ENCODE peak calls at places on chromosomes 16 and 17, in ten cellular contexts. One of them, this sample, is unnamed.

GRCh38 chr16:30731411-30731810 is 16.8 kb upstream of the PHKG2 start:
- DNase-seq in fibroblast of pulmonary artery: no peak
- DNase-seq in fibroblast of villous mesenchyme: no peak
- DNase-seq in astrocyte of the spinal cord: no peak
- DNase-seq in ascending aorta: no peak
- DNase-seq in BJ: no peak
- DNase-seq in K562: no peak
- DNase-seq in AG04450: no peak
- DNase-seq in fibroblast of the aortic adventitia: no peak
- DNase-seq in BE2C: no peak
- DNase-seq in this sample: no peak

GRCh38 chr16:30120340-30121105 is 2.5 kb downstream of the MAPK3 start:
- DNase-seq in fibroblast of pulmonary artery: no peak
- DNase-seq in fibroblast of villous mesenchyme: no peak
- DNase-seq in astrocyte of the spinal cord: no peak
- DNase-seq in ascending aorta: no peak
- DNase-seq in BJ: no peak
- DNase-seq in K562: no peak
- DNase-seq in AG04450: no peak
- DNase-seq in fibroblast of the aortic adventitia: no peak
- DNase-seq in BE2C: no peak
- DNase-seq in this sample: no peak

GRCh38 chr17:49361129-49361901 is 735 bp downstream of the ZNF652 start:
- DNase-seq in fibroblast of pulmonary artery: peak
- DNase-seq in fibroblast of villous mesenchyme: peak
- DNase-seq in astrocyte of the spinal cord: peak
- DNase-seq in ascending aorta: no peak
- DNase-seq in BJ: no peak
- DNase-seq in K562: peak
- DNase-seq in AG04450: no peak
- DNase-seq in fibroblast of the aortic adventitia: peak
- DNase-seq in BE2C: peak
- DNase-seq in this sample: no peak

GRCh38 chr16:88784074-88784855 is 755 bp downstream of the PIEZO1 start:
- DNase-seq in fibroblast of pulmonary artery: peak
- DNase-seq in fibroblast of villous mesenchyme: peak
- DNase-seq in astrocyte of the spinal cord: peak
- DNase-seq in ascending aorta: peak
- DNase-seq in BJ: no peak
- DNase-seq in K562: peak
- DNase-seq in AG04450: no peak
- DNase-seq in fibroblast of the aortic adventitia: peak
- DNase-seq in BE2C: peak
- DNase-seq in this sample: no peak

GRCh38 chr16:52435573-52435972 is 111.4 kb downstream of the TOX3 start:
- DNase-seq in fibroblast of pulmonary artery: no peak
- DNase-seq in fibroblast of villous mesenchyme: no peak
- DNase-seq in astrocyte of the spinal cord: no peak
- DNase-seq in ascending aorta: no peak
- DNase-seq in BJ: no peak
- DNase-seq in K562: no peak
- DNase-seq in AG04450: no peak
- DNase-seq in fibroblast of the aortic adventitia: no peak
- DNase-seq in BE2C: peak
- DNase-seq in this sample: no peak

GRCh38 chr16:5502467-5502869 is 404.9 kb upstream of the EEF2KMT start:
- DNase-seq in fibroblast of pulmonary artery: no peak
- DNase-seq in fibroblast of villous mesenchyme: no peak
- DNase-seq in astrocyte of the spinal cord: no peak
- DNase-seq in ascending aorta: no peak
- DNase-seq in BJ: no peak
- DNase-seq in K562: peak
- DNase-seq in AG04450: no peak
- DNase-seq in fibroblast of the aortic adventitia: no peak
- DNase-seq in BE2C: peak
- DNase-seq in this sample: no peak

GRCh38 chr17:7885357-7886226 is 3.0 kb upstream of the CHD3 start:
- DNase-seq in fibroblast of pulmonary artery: peak
- DNase-seq in fibroblast of villous mesenchyme: peak
- DNase-seq in astrocyte of the spinal cord: peak
- DNase-seq in ascending aorta: no peak
- DNase-seq in BJ: no peak
- DNase-seq in K562: peak
- DNase-seq in AG04450: no peak
- DNase-seq in fibroblast of the aortic adventitia: peak
- DNase-seq in BE2C: peak
- DNase-seq in this sample: no peak

GRCh38 chr17:78680436-78680835 is 101.6 kb downstream of the CYTH1 start:
- DNase-seq in fibroblast of pulmonary artery: peak
- DNase-seq in fibroblast of villous mesenchyme: peak
- DNase-seq in astrocyte of the spinal cord: peak
- DNase-seq in ascending aorta: no peak
- DNase-seq in BJ: no peak
- DNase-seq in K562: no peak
- DNase-seq in AG04450: no peak
- DNase-seq in fibroblast of the aortic adventitia: no peak
- DNase-seq in BE2C: no peak
- DNase-seq in this sample: no peak

GRCh38 chr17:48544356-48545021 is 420 bp downstream of the HOXB2 start:
- DNase-seq in fibroblast of pulmonary artery: peak
- DNase-seq in fibroblast of villous mesenchyme: peak
- DNase-seq in astrocyte of the spinal cord: peak
- DNase-seq in ascending aorta: peak
- DNase-seq in BJ: no peak
- DNase-seq in K562: peak
- DNase-seq in AG04450: peak
- DNase-seq in fibroblast of the aortic adventitia: peak
- DNase-seq in BE2C: no peak
- DNase-seq in this sample: no peak

GRCh38 chr17:37490638-37491614 is 1.2 kb downstream of the DUSP14 start:
- DNase-seq in fibroblast of pulmonary artery: peak
- DNase-seq in fibroblast of villous mesenchyme: peak
- DNase-seq in astrocyte of the spinal cord: peak
- DNase-seq in ascending aorta: no peak
- DNase-seq in BJ: peak
- DNase-seq in K562: peak
- DNase-seq in AG04450: no peak
- DNase-seq in fibroblast of the aortic adventitia: peak
- DNase-seq in BE2C: no peak
- DNase-seq in this sample: no peak

DNA sequence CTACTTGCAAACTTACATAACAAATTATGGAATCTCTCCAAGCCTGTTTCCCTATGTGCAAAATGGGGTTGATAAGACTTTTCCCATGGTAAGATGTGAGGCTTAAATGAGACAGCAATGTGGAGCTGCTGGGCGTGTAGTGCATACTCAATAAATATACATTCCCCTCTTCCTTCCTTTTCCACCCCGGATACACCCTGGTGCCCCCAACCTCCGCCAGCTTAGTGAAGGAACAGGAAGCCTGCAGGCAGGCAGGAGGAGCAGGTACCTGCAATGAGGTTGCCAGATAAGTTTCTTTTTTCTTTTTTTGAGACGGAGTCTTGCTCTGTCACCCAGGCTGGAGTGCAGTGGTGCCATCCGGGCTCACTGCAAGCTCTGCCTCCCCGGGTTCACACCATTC is 14.9 kb downstream of the C17orf50 start:
- DNase-seq in fibroblast of pulmonary artery: no peak
- DNase-seq in fibroblast of villous mesenchyme: peak
- DNase-seq in astrocyte of the spinal cord: no peak
- DNase-seq in ascending aorta: no peak
- DNase-seq in BJ: no peak
- DNase-seq in K562: no peak
- DNase-seq in AG04450: no peak
- DNase-seq in fibroblast of the aortic adventitia: no peak
- DNase-seq in BE2C: no peak
- DNase-seq in this sample: no peak
- H3K4me3 ChIP-seq in fibroblast of pulmonary artery: no peak
- H3K4me3 ChIP-seq in fibroblast of villous mesenchyme: no peak
- H3K4me3 ChIP-seq in astrocyte of the spinal cord: no peak
- H3K4me3 ChIP-seq in ascending aorta: no peak
- H3K4me3 ChIP-seq in BJ: no peak
- H3K4me3 ChIP-seq in K562: no peak
- H3K4me3 ChIP-seq in AG04450: no peak
- H3K4me3 ChIP-seq in fibroblast of the aortic adventitia: no peak
- H3K4me3 ChIP-seq in BE2C: no peak
- H3K4me3 ChIP-seq in this sample: no peak

GRCh38 chr17:54307326-54307725 is 484.6 kb downstream of the KIF2B start:
- DNase-seq in fibroblast of pulmonary artery: peak
- DNase-seq in fibroblast of villous mesenchyme: no peak
- DNase-seq in astrocyte of the spinal cord: no peak
- DNase-seq in ascending aorta: no peak
- DNase-seq in BJ: no peak
- DNase-seq in K562: no peak
- DNase-seq in AG04450: no peak
- DNase-seq in fibroblast of the aortic adventitia: peak
- DNase-seq in BE2C: no peak
- DNase-seq in this sample: no peak
- TF ChIP-seq CTCF in fibroblast of pulmonary artery: no peak
- TF ChIP-seq CTCF in fibroblast of villous mesenchyme: no peak
- TF ChIP-seq CTCF in astrocyte of the spinal cord: no peak
- TF ChIP-seq CTCF in ascending aorta: no peak
- TF ChIP-seq CTCF in BJ: no peak
- TF ChIP-seq CTCF in K562: no peak
- TF ChIP-seq CTCF in AG04450: no peak
- TF ChIP-seq CTCF in fibroblast of the aortic adventitia: no peak
- TF ChIP-seq CTCF in BE2C: no peak
- TF ChIP-seq CTCF in this sample: no peak

GRCh38 chr17:65121916-65122821 is 15.0 kb upstream of the RGS9 start:
- DNase-seq in fibroblast of pulmonary artery: no peak
- DNase-seq in fibroblast of villous mesenchyme: no peak
- DNase-seq in astrocyte of the spinal cord: no peak
- DNase-seq in ascending aorta: no peak
- DNase-seq in BJ: no peak
- DNase-seq in K562: no peak
- DNase-seq in AG04450: no peak
- DNase-seq in fibroblast of the aortic adventitia: no peak
- DNase-seq in BE2C: no peak
- DNase-seq in this sample: no peak

GRCh38 chr17:65121368-65121767 is 15.8 kb upstream of the RGS9 start:
- DNase-seq in fibroblast of pulmonary artery: no peak
- DNase-seq in fibroblast of villous mesenchyme: no peak
- DNase-seq in astrocyte of the spinal cord: no peak
- DNase-seq in ascending aorta: no peak
- DNase-seq in BJ: no peak
- DNase-seq in K562: no peak
- DNase-seq in AG04450: no peak
- DNase-seq in fibroblast of the aortic adventitia: no peak
- DNase-seq in BE2C: no peak
- DNase-seq in this sample: no peak

GRCh38 chr17:65122836-65123756 is 14.1 kb upstream of the RGS9 start:
- DNase-seq in fibroblast of pulmonary artery: peak
- DNase-seq in fibroblast of villous mesenchyme: peak
- DNase-seq in astrocyte of the spinal cord: peak
- DNase-seq in ascending aorta: peak
- DNase-seq in BJ: peak
- DNase-seq in K562: peak
- DNase-seq in AG04450: peak
- DNase-seq in fibroblast of the aortic adventitia: peak
- DNase-seq in BE2C: peak
- DNase-seq in this sample: peak

DNA sequence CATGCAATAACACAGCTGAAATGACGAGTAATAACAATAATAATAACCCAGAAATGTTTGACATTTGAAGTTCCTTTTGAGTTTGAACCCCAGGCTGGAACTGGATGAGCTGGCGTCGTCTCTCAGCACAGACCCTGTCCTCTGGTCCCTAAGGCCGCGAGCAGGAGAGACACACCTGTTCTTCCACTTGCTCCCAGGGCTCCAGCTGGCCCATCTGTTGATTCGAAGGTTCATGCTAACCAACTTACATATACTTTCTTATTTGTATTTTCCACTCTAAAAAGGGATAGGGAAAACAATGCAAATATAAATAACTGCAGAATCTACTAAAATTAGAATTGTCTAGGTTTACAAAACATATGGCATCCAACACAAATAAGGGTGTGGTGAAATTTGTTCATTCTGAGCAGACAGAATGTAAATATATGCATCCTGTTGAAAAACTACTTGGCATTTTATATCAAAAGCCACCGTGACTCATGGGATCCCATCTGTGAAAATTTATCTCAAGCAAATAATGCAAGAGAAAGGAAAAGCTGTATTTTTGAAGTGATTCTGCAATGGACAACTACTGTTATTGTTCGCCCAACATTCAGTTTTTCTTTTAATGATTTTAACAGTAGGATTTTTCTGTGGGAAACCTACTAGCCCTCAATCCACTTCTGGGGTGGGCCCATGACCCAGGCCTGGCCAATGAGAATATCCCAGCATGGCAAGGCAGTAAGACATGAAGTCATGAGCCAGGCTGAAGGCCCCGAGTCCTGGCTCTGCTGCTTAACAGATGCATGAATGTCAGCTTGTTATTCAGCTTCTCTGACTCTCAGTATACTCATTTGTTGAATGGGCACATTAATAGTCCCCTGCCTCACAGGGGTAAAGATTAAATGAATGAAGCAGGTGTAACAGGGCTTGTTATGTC is 13.2 kb upstream of the RGS9 start:
- DNase-seq in fibroblast of pulmonary artery: peak
- DNase-seq in fibroblast of villous mesenchyme: peak
- DNase-seq in astrocyte of the spinal cord: no peak
- DNase-seq in ascending aorta: no peak
- DNase-seq in BJ: no peak
- DNase-seq in K562: no peak
- DNase-seq in AG04450: no peak
- DNase-seq in fibroblast of the aortic adventitia: peak
- DNase-seq in BE2C: no peak
- DNase-seq in this sample: no peak
- H3K4me3 ChIP-seq in fibroblast of pulmonary artery: no peak
- H3K4me3 ChIP-seq in fibroblast of villous mesenchyme: no peak
- H3K4me3 ChIP-seq in astrocyte of the spinal cord: no peak
- H3K4me3 ChIP-seq in ascending aorta: peak
- H3K4me3 ChIP-seq in BJ: no peak
- H3K4me3 ChIP-seq in K562: no peak
- H3K4me3 ChIP-seq in AG04450: no peak
- H3K4me3 ChIP-seq in fibroblast of the aortic adventitia: no peak
- H3K4me3 ChIP-seq in BE2C: peak
- H3K4me3 ChIP-seq in this sample: peak

DNA sequence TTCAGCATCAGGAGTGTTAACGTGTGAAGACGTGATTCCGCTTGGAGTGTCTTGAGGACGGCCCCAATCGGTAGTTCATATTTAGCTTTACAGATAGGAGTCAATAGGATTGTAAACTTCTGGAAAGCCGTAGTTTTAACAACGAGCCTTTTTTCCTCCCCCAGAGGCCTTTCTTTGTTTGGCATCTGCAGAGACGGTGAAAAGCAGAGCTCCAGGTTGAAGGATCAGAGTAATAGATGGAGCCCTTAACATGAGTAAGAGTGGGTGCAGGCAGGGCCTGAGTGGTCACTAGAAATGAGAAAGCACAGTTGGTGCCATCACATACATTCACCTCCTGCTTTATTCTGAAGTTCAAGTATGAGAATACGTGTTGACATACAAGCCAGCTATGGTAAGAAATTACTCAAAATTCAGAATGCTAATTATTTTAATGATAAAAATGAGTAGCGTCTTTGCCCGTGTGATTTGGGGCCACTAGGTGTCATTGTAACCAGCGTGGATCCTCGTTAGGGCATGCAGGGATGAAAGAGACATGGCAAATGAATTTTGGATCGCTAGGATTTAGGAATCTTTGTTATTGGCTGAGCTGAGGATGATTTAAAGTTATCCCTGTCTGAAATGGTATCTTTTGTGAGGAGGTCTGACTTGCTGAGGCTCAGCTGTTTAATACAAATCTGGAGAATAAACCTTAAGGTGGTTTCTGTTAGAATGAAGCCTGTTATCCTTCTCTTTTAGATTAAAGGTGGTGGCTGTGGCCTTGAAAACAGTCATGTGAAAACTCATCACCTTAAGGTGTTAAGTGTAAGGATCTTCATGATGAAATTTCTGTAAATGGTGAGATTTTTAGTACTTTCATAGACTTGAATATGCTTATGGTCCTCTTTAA is 18.6 kb downstream of the PRCD start:
- DNase-seq in fibroblast of pulmonary artery: peak
- DNase-seq in fibroblast of villous mesenchyme: peak
- DNase-seq in astrocyte of the spinal cord: peak
- DNase-seq in ascending aorta: no peak
- DNase-seq in BJ: no peak
- DNase-seq in K562: no peak
- DNase-seq in AG04450: no peak
- DNase-seq in fibroblast of the aortic adventitia: peak
- DNase-seq in BE2C: no peak
- DNase-seq in this sample: no peak
- TF ChIP-seq CTCF in fibroblast of pulmonary artery: peak
- TF ChIP-seq CTCF in fibroblast of villous mesenchyme: peak
- TF ChIP-seq CTCF in astrocyte of the spinal cord: peak
- TF ChIP-seq CTCF in ascending aorta: peak
- TF ChIP-seq CTCF in BJ: peak
- TF ChIP-seq CTCF in K562: peak
- TF ChIP-seq CTCF in AG04450: peak
- TF ChIP-seq CTCF in fibroblast of the aortic adventitia: peak
- TF ChIP-seq CTCF in BE2C: peak
- TF ChIP-seq CTCF in this sample: peak

This sample was measured in retinal pigment epithelial cell.